ENCODE peak calls at places on chromosome 4, in four cellular contexts. N is progenitor cell of endocrine pancreas, X is fibroblast of lung, Q is Peyer's patch. K is an unnamed sample.

GRCh38 chr4:145912391-145912790 is 26.2 kb downstream of the ZNF827 start:
- DNase-seq in N (no peak), X (no peak), Q (no peak), K (no peak)

GRCh38 chr4:126701756-126702155 is 931.0 kb upstream of the INTU start:
- DNase-seq in N (no peak), X (peak; percentile 49), Q (no peak), K (no peak)

GRCh38 chr4:3308691-3309090 is 15.9 kb downstream of the RGS12 start:
- DNase-seq in N (no peak), X (no peak), Q (no peak), K (no peak)

GRCh38 chr4:105679186-105679585 is 29.3 kb downstream of the INTS12 start:
- DNase-seq in N (no peak), X (peak; percentile 29), Q (no peak), K (no peak)

GRCh38 chr4:123976285-123976684 is 579.7 kb downstream of the SPRY1 start:
- DNase-seq in N (no peak), X (peak; percentile 68), Q (no peak), K (no peak)

GRCh38 chr4:4569036-4569435 is 27.2 kb upstream of the STX18 start:
- DNase-seq in N (no peak), X (no peak), Q (no peak), K (no peak)

GRCh38 chr4:182973421-182974340 is 56.5 kb upstream of the DCTD start:
- DNase-seq in N (no peak), X (peak; percentile 9), Q (no peak), K (no peak)

GRCh38 chr4:184287697-184288255 is 70.1 kb upstream of the ENPP6 start:
- DNase-seq in N (no peak), X (peak; percentile 85), Q (no peak), K (peak; percentile 53)

GRCh38 chr4:146957252-146957651 is 11.6 kb upstream of the TTC29 start:
- DNase-seq in N (no peak), X (no peak), Q (no peak), K (no peak)

GRCh38 chr4:77734928-77735327 is 84.2 kb downstream of the CNOT6L start:
- DNase-seq in N (no peak), X (peak; percentile 71), Q (no peak), K (no peak)

GRCh38 chr4:30716158-30716557 is 4.0 kb upstream of the PCDH7 start:
- DNase-seq in N (no peak), X (peak; percentile 68), Q (no peak), K (no peak)

GRCh38 chr4:23888421-23889319 is 1.2 kb downstream of the PPARGC1A start:
- DNase-seq in N (no peak), X (peak; percentile 69), Q (no peak), K (no peak)

GRCh38 chr4:122963222-122963621 is 40.8 kb upstream of the NUDT6 start:
- DNase-seq in N (no peak), X (peak; percentile 39), Q (no peak), K (no peak)

GRCh38 chr4:141860974-141861373 is 224.6 kb downstream of the IL15 start:
- DNase-seq in N (no peak), X (no peak), Q (no peak), K (no peak)

K was measured in breast epithelium.